ENCODE peak calls at places on chromosomes 2 and 18, in nine cellular contexts. H, V, U, P, Z, Y, W, D and I are unnamed samples.

GRCh38 chr2:40218679-40219078 is 233.2 kb downstream of the SLC8A1 start:
- DNase-seq in H (no peak), Y (no peak), V (no peak), D (no peak), P (peak), U (peak), Z (no peak), W (peak), I (peak)

GRCh38 chr2:95372216-95372829 is 30.2 kb upstream of the FAHD2A start:
- DNase-seq in H (no peak), P (peak), Z (peak), W (no peak), U (no peak), D (no peak), V (no peak), Y (peak), I (no peak)

GRCh38 chr2:46697830-46698323 is 217.7 kb downstream of the MCFD2 start:
- DNase-seq in Z (no peak), P (no peak), H (no peak), Y (no peak), W (no peak), V (no peak), D (peak), U (peak), I (peak)

GRCh38 chr2:222440670-222441422 is 16.5 kb downstream of the SGPP2 start:
- DNase-seq in H (no peak), D (no peak), W (no peak), P (no peak), Z (no peak), U (no peak), Y (no peak), V (no peak), I (no peak)

GRCh38 chr2:48849770-48850169 is 94.2 kb upstream of the LHCGR start:
- DNase-seq in W (no peak), Y (no peak), H (peak), V (no peak), U (no peak), Z (no peak), P (no peak), D (no peak), I (no peak)

GRCh38 chr2:230575640-230576324 is 136.9 kb upstream of the CAB39 start:
- DNase-seq in H (no peak), D (no peak), Y (no peak), W (no peak), V (no peak), Z (no peak), P (no peak), U (no peak), I (no peak)

GRCh38 chr18:11154369-11154982 is 5.1 kb upstream of the PIEZO2 start:
- DNase-seq in P (no peak), H (no peak), W (no peak), D (no peak), U (no peak), V (no peak), Y (no peak), Z (no peak), I (peak)

GRCh38 chr18:58733866-58734265 is 62.6 kb downstream of the MALT1 start:
- DNase-seq in U (no peak), V (no peak), W (no peak), H (no peak), Z (no peak), Y (no peak), P (no peak), D (no peak), I (no peak)

GRCh38 chr2:69196327-69197117 is 183.5 kb downstream of the ANTXR1 start:
- DNase-seq in Y (no peak), U (no peak), H (no peak), W (no peak), P (no peak), Z (no peak), D (no peak), V (no peak), I (no peak)

GRCh38 chr2:157362627-157363026 is 37.0 kb upstream of the ERMN start:
- DNase-seq in D (no peak), Y (no peak), U (no peak), H (no peak), P (no peak), W (no peak), V (no peak), Z (no peak), I (no peak)

GRCh38 chr2:10504370-10504993 is 56.4 kb upstream of the ODC1 start:
- DNase-seq in P (no peak), U (no peak), V (no peak), Z (no peak), W (no peak), H (no peak), Y (no peak), D (no peak), I (no peak)

GRCh38 chr2:109450574-109451265 is 163.0 kb downstream of the SEPTIN10 start:
- DNase-seq in W (no peak), U (peak), P (peak), H (no peak), D (no peak), Y (no peak), V (no peak), Z (no peak), I (no peak)

GRCh38 chr2:129711816-129712420 is 267.5 kb upstream of the RAB6C start:
- DNase-seq in D (no peak), Y (no peak), U (no peak), Z (no peak), P (no peak), V (no peak), W (no peak), H (no peak), I (peak)

GRCh38 chr2:231321021-231321420 is 74.5 kb upstream of the B3GNT7 start:
- DNase-seq in Z (peak), H (no peak), P (peak), U (peak), D (no peak), W (peak), Y (peak), V (no peak), I (no peak)

GRCh38 chr2:63628543-63628942 is 39.8 kb downstream of the MDH1 start:
- DNase-seq in D (no peak), Y (no peak), P (no peak), Z (no peak), H (no peak), U (no peak), V (no peak), W (no peak), I (no peak)

GRCh38 chr2:23241611-23242245 is 143.3 kb upstream of the KLHL29 start:
- DNase-seq in H (peak), Y (no peak), W (no peak), P (no peak), Z (no peak), V (no peak), U (no peak), D (no peak), I (peak)